ENCODE peak calls at places on chromosome 6, in ten cellular contexts. Z is body of pancreas, O is NB4, D is tibial nerve, H is HCT116, E is heart left ventricle, P is stomach, M is testis, X is sigmoid colon, V is spleen. J is an unnamed sample.

GRCh38 chr6:84601366-84601765 is 163.0 kb downstream of the TBX18 start:
- DNase-seq in Z (no peak), O (no peak), D (no peak), H (no peak), E (no peak), P (no peak), M (no peak), X (no peak), V (no peak), J (no peak)

GRCh38 chr6:141848029-141848890 is 284.5 kb upstream of the GJE1 start:
- DNase-seq in Z (peak; percentile 2), O (no peak), D (no peak), H (no peak), E (no peak), P (no peak), M (no peak), X (no peak), V (no peak), J (no peak)

GRCh38 chr6:138129190-138129589 is 22.0 kb upstream of the PERP start:
- DNase-seq in Z (no peak), O (no peak), D (no peak), H (no peak), E (no peak), P (no peak), M (no peak), X (no peak), V (no peak), J (no peak)

GRCh38 chr6:160519603-160520042 is 144.5 kb downstream of the LPA start:
- DNase-seq in Z (no peak), O (peak; percentile 65), D (no peak), H (peak; percentile 22), E (no peak), P (no peak), M (no peak), X (no peak), V (no peak), J (peak; percentile 65)

GRCh38 chr6:138987643-138988468 is at the start of gene REPS1:
- DNase-seq in Z (peak; percentile 93), O (peak; percentile 95), D (peak; percentile 81), H (peak; percentile 78), E (peak; percentile 93), P (peak; percentile 94), M (peak; percentile 94), X (peak; percentile 96), V (peak; percentile 98), J (peak; percentile 93)

GRCh38 chr6:124356811-124357210 is 553.1 kb downstream of the NKAIN2 start:
- DNase-seq in Z (no peak), O (no peak), D (no peak), H (no peak), E (no peak), P (no peak), M (no peak), X (no peak), V (no peak), J (no peak)

GRCh38 chr6:21423106-21423854 is 170.3 kb upstream of the SOX4 start:
- DNase-seq in Z (no peak), O (no peak), D (no peak), H (no peak), E (no peak), P (no peak), M (no peak), X (no peak), V (no peak), J (no peak)

GRCh38 chr6:116387374-116387773 is 16.6 kb downstream of the DSE start:
- DNase-seq in Z (no peak), O (peak; percentile 50), D (no peak), H (peak; percentile 55), E (no peak), P (no peak), M (no peak), X (no peak), V (no peak), J (no peak)

GRCh38 chr6:27814665-27815424 is 97.4 kb downstream of the OR2B2 start:
- DNase-seq in Z (peak; percentile 86), O (peak; percentile 98), D (peak; percentile 75), H (peak; percentile 93), E (peak; percentile 69), P (peak; percentile 79), M (peak; percentile 85), X (peak; percentile 86), V (peak; percentile 83), J (peak; percentile 97)
- TF ChIP-seq POLR2A in Z (peak; percentile 64), O (peak; percentile 42), D (no peak), H (peak; percentile 73), E (no peak), P (no peak), M (no peak), X (no peak), V (peak; percentile 75), J (peak; percentile 97)

DNA sequence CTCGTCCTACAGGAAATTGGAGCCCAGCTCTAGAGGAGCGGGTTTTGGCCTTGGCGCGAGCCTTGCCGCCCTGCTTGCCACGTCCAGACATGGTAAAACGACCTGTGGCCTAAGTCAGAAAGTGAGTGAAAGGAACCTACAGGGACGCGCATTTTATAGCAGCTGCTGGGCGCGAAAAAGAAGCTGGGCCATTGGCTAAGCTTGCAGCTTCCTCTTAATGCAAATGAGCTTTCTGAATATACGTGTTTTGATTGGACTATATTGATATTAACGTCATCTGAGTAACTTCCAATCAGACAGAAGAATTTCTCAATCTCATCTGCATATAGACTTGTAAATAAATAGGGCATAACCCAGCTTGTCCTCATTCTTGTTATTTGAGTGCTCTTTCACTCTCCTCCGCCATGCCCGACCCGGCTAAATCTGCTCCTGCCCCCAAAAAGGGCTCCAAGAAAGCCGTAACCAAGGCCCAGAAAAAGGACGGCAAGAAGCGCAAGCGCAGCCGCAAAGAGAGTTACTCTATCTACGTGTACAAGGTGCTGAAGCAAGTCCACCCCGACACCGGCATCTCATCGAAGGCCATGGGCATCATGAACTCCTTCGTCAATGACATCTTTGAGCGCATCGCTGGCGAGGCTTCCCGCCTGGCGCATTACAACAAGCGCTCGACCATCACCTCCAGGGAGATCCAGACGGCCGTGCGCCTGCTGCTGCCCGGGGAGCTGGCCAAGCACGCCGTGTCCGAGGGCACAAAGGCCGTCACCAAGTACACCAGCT is 18.9 kb downstream of the OR2B2 start:
- DNase-seq in Z (peak; percentile 91), O (peak; percentile 99), D (peak; percentile 41), H (peak; percentile 99), E (peak; percentile 74), P (peak; percentile 92), M (peak; percentile 90), X (peak; percentile 81), V (peak; percentile 95), J (peak; percentile 98)
- TF ChIP-seq POLR2A in Z (peak; percentile 93), O (peak; percentile 98), D (peak; percentile 72), H (peak; percentile 83), E (no peak), P (peak; percentile 62), M (peak; percentile 26), X (no peak), V (peak; percentile 97), J (peak; percentile 99)

GRCh38 chr6:109947001-109947400 is 31.1 kb upstream of the GPR6 start:
- DNase-seq in Z (no peak), O (no peak), D (no peak), H (no peak), E (no peak), P (no peak), M (no peak), X (no peak), V (no peak), J (no peak)

GRCh38 chr6:109945091-109945490 is 33.0 kb upstream of the GPR6 start:
- DNase-seq in Z (no peak), O (no peak), D (no peak), H (no peak), E (no peak), P (no peak), M (no peak), X (no peak), V (no peak), J (no peak)

GRCh38 chr6:109939654-109940053 is 38.5 kb upstream of the GPR6 start:
- DNase-seq in Z (no peak), O (no peak), D (no peak), H (no peak), E (no peak), P (no peak), M (no peak), X (no peak), V (no peak), J (no peak)

GRCh38 chr6:109949281-109950065 is 28.6 kb upstream of the GPR6 start:
- DNase-seq in Z (no peak), O (no peak), D (no peak), H (no peak), E (no peak), P (no peak), M (no peak), X (no peak), V (no peak), J (no peak)

GRCh38 chr6:109944448-109944847 is 33.7 kb upstream of the GPR6 start:
- DNase-seq in Z (no peak), O (no peak), D (no peak), H (peak; percentile 42), E (no peak), P (no peak), M (no peak), X (no peak), V (no peak), J (no peak)
- TF ChIP-seq POLR2A in Z (no peak), O (no peak), D (no peak), H (no peak), E (no peak), P (no peak), M (no peak), X (no peak), V (no peak), J (no peak)

GRCh38 chr6:156779206-156780116 is 2.3 kb downstream of the ARID1B start:
- DNase-seq in Z (peak; percentile 50), O (peak; percentile 74), D (peak; percentile 19), H (no peak), E (peak; percentile 57), P (peak; percentile 58), M (peak; percentile 44), X (peak; percentile 74), V (peak; percentile 89), J (peak; percentile 86)

GRCh38 chr6:156780962-156781705 is 4.0 kb downstream of the ARID1B start:
- DNase-seq in Z (no peak), O (no peak), D (no peak), H (no peak), E (no peak), P (no peak), M (no peak), X (no peak), V (no peak), J (peak; percentile 28)

GRCh38 chr6:156778615-156779205 is 1.5 kb downstream of the ARID1B start:
- DNase-seq in Z (peak; percentile 68), O (peak; percentile 75), D (peak; percentile 23), H (no peak), E (peak; percentile 66), P (peak; percentile 56), M (peak; percentile 56), X (peak; percentile 80), V (peak; percentile 93), J (peak; percentile 80)

GRCh38 chr6:156781882-156782631 is 4.9 kb downstream of the ARID1B start:
- DNase-seq in Z (no peak), O (no peak), D (no peak), H (no peak), E (no peak), P (no peak), M (no peak), X (no peak), V (no peak), J (no peak)

DNA sequence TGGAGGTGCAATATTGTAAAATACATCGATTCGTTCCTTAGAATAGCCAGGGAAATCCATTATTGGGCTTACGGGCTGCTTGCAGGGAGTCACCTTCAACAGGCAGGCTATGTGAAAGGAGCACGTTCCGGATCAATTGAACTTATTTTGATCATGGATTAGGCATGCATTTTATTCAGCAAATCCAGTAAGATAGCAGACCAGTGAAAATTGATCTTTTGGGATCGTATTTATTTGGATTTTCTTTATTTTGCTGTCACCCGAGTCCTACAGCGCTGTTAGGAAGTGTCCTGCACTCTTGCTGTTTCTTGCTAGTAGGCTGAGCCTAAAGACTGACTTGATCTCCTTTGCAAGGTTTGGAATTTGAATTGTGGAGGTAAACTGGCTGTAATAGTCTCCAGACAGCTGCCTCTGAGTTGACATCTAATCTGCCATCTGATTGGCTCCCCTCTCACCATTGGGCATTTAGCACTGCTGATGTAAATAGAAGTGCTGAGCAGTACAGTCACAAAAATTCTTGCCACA is 3.0 kb downstream of the ARID1B start:
- DNase-seq in Z (peak; percentile 77), O (peak; percentile 90), D (peak; percentile 67), H (peak; percentile 70), E (peak; percentile 37), P (peak; percentile 56), M (peak; percentile 82), X (no peak), V (no peak), J (peak; percentile 89)
- TF ChIP-seq POLR2A in Z (peak; percentile 58), O (peak; percentile 50), D (peak; percentile 44), H (peak; percentile 59), E (no peak), P (no peak), M (peak; percentile 35), X (no peak), V (no peak), J (peak; percentile 87)